ENCODE peak calls at places on chromosomes 6 and 20, in six cellular contexts. R is HCT116, O is K562, A is H1, F is GM23338, Z is breast epithelium. L is an unnamed sample.

GRCh38 chr6:140441256-140441655 is 1066.8 kb upstream of the CITED2 start:
- DNase-seq in A (peak), Z (peak), R (no peak), F (peak), O (no peak), L (peak)

GRCh38 chr20:39910536-39910935 is 778.5 kb downstream of the MAFB start:
- DNase-seq in R (no peak), A (no peak), F (no peak), O (no peak), Z (peak), L (peak)

GRCh38 chr6:148265058-148265457 is 77.6 kb upstream of the SASH1 start:
- DNase-seq in Z (no peak), A (no peak), F (peak), R (no peak), O (no peak), L (no peak)

GRCh38 chr6:6221829-6222535 is 98.5 kb downstream of the F13A1 start:
- DNase-seq in Z (no peak), R (no peak), F (peak), A (peak), O (peak), L (peak)

GRCh38 chr6:166341915-166342292 is 441 bp downstream of the SFT2D1 start:
- DNase-seq in Z (no peak), F (peak), O (no peak), A (no peak), R (no peak), L (no peak)

GRCh38 chr6:83815631-83816030 is 37.5 kb upstream of the RIPPLY2 start:
- DNase-seq in F (no peak), Z (no peak), O (no peak), A (no peak), R (no peak), L (no peak)

GRCh38 chr6:30748301-30748769 is 4.0 kb upstream of the IER3 start:
- DNase-seq in R (no peak), F (no peak), O (no peak), A (no peak), Z (no peak), L (peak)

GRCh38 chr20:59938696-59939051 is 1.4 kb downstream of the PPP1R3D start:
- DNase-seq in O (no peak), Z (no peak), R (no peak), F (no peak), A (no peak), L (peak)

GRCh38 chr6:129105035-129105434 is 222.1 kb downstream of the LAMA2 start:
- DNase-seq in R (no peak), A (no peak), Z (no peak), O (no peak), F (no peak), L (no peak)

GRCh38 chr6:124964764-124965105 is 2.5 kb downstream of the RNF217 start:
- DNase-seq in R (no peak), Z (no peak), A (no peak), O (no peak), F (peak), L (no peak)

GRCh38 chr20:43700627-43701026 is 26.2 kb downstream of the GTSF1L start:
- DNase-seq in Z (no peak), O (no peak), R (no peak), A (no peak), F (no peak), L (no peak)

GRCh38 chr6:159169193-159169555 is at the start of gene FNDC1:
- DNase-seq in A (peak), F (peak), O (peak), Z (no peak), R (no peak), L (peak)

GRCh38 chr6:130359736-130360135 is 6.1 kb upstream of the TMEM200A start:
- DNase-seq in R (no peak), Z (no peak), O (no peak), A (no peak), F (no peak), L (peak)

GRCh38 chr20:50393990-50394561 is 116.1 kb upstream of the PTPN1 start:
- DNase-seq in A (no peak), R (no peak), Z (no peak), F (no peak), O (no peak), L (no peak)

GRCh38 chr20:17228624-17229061 is 1.8 kb downstream of the PCSK2 start:
- DNase-seq in R (no peak), F (peak), Z (no peak), A (peak), O (no peak), L (no peak)

GRCh38 chr6:134295953-134296553 is 21.9 kb downstream of the SGK1 start:
- DNase-seq in R (peak), F (peak), O (peak), Z (no peak), A (no peak), L (no peak)

GRCh38 chr20:1327241-1327653 is 1.7 kb downstream of the SDCBP2 start:
- DNase-seq in R (no peak), O (no peak), Z (peak), F (no peak), A (peak), L (peak)

GRCh38 chr6:160071805-160072687 is 49.6 kb upstream of the SLC22A1 start:
- DNase-seq in Z (no peak), R (no peak), O (no peak), A (peak), F (peak), L (no peak)

GRCh38 chr6:94462231-94462630 is 1042.9 kb upstream of the EPHA7 start:
- DNase-seq in O (no peak), Z (no peak), R (no peak), F (no peak), A (no peak), L (no peak)

GRCh38 chr6:72216222-72217106 is 330.1 kb downstream of the RIMS1 start:
- DNase-seq in A (no peak), F (no peak), O (no peak), R (no peak), Z (peak), L (no peak)

GRCh38 chr20:45105317-45105716 is 4.4 kb upstream of the KCNS1 start:
- DNase-seq in A (no peak), R (no peak), Z (no peak), F (no peak), O (peak), L (no peak)

GRCh38 chr20:32207211-32207625 is 325 bp downstream of the PLAGL2 start:
- DNase-seq in O (no peak), A (no peak), F (peak), R (no peak), Z (no peak), L (no peak)

GRCh38 chr20:62066339-62066982 is 780 bp upstream of the TAF4 start:
- DNase-seq in Z (peak), O (peak), R (no peak), A (peak), F (peak), L (peak)

GRCh38 chr6:33761922-33762629 is 15.4 kb upstream of the IP6K3 start:
- DNase-seq in R (no peak), F (peak), O (peak), Z (peak), A (peak), L (peak)

GRCh38 chr6:81895511-81896185 is 143.2 kb upstream of the TENT5A start:
- DNase-seq in F (no peak), O (no peak), R (no peak), A (no peak), Z (no peak), L (no peak)

GRCh38 chr20:56985286-56985685 is 281.2 kb downstream of the BMP7 start:
- DNase-seq in F (no peak), R (no peak), A (no peak), Z (no peak), O (no peak), L (no peak)

GRCh38 chr6:15763827-15764226 is 101.0 kb upstream of the DTNBP1 start:
- DNase-seq in O (no peak), A (no peak), F (peak), Z (no peak), R (peak), L (peak)

GRCh38 chr6:146498309-146498708 is 45.3 kb upstream of the RAB32 start:
- DNase-seq in Z (no peak), F (no peak), A (no peak), R (no peak), O (no peak), L (no peak)

GRCh38 chr6:79647756-79648155 is 16.6 kb downstream of the SH3BGRL2 start:
- DNase-seq in A (no peak), Z (no peak), F (no peak), R (no peak), O (no peak), L (no peak)

GRCh38 chr6:151209071-151209831 is 30.5 kb upstream of the AKAP12 start:
- DNase-seq in F (no peak), Z (no peak), A (no peak), O (no peak), R (peak), L (no peak)

GRCh38 chr20:45436732-45437485 is 21.0 kb downstream of the PIGT start:
- DNase-seq in R (peak), O (peak), A (peak), Z (peak), F (peak), L (peak)

GRCh38 chr6:45541934-45542333 is 164.2 kb upstream of the SUPT3H start:
- DNase-seq in R (no peak), Z (no peak), A (no peak), O (no peak), F (no peak), L (no peak)
- TF ChIP-seq POLR2AphosphoS5 in R (no peak), Z (no peak), A (no peak), O (no peak), F (no peak), L (no peak)

GRCh38 chr20:47317127-47317895 is 39.2 kb downstream of the ZMYND8 start:
- DNase-seq in R (peak), Z (peak), A (no peak), O (peak), F (peak), L (peak)
- TF ChIP-seq POLR2AphosphoS5 in R (peak), Z (peak), A (peak), O (peak), F (no peak), L (peak)

DNA sequence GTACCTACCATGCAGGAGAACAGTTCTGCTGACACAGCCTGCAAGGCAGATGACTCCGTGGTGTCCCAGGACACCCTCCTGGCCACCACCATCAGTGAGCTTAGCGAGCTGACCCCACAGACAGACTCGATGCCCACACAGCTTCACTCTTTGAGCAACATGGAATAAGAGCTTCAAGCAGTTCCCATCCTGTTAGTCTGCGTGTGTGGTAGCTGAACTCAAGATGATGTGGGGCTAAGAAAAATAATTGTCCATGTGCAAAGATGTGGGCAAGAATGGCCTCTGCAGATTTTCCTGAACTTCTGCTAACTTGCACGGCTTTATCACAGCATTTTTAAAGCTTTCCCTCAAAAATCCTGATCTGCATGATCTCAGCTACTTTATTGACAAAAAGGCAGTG is 8.3 kb downstream of the GZF1 start:
- DNase-seq in R (no peak), Z (no peak), A (no peak), F (no peak), O (no peak), L (no peak)
- TF ChIP-seq POLR2AphosphoS5 in R (no peak), Z (no peak), A (no peak), F (no peak), O (no peak), L (no peak)

DNA sequence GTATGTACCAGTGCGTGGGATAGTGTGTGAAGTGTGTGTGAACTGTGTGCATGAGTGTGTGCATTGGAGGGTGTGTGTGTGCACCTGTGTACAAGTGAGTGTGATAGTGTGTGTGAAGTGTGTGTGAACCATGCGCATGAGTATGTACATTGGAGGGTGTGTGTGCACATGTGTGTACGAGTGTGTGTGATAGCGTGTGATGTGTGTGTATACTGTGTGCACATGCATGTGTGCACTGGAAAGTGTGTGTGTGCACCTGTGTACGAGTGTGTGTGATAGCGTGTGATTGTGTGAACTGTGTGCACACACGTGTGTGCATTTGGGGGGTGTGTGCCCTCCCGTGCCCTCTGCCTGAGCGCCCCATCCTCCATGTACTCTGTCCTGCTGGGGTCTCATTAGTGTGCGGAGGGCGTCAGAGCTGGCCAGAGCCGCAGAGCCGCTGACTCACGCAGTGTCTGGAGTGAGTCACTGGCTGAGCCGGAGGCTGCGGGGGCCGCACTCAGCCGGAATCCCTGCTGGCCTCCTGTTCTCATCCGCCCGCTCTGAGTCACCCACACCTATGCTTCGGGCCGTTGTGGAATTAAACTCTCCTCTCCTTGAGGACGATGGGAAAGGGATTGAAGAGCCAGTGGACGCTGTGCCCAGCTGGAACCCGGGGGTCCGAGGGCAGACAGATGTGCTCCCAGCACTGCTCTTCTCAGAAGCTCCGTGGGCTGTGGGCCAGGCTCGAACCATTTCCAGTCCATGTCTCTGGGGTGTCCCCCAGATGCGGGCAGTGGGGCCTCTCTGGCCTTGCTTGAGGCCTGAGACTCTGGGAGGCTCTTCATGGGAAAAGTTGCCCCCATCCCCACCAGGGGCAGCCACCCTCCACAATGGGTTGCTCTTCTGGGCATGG is 27.3 kb upstream of the STX16 start:
- DNase-seq in R (peak), Z (peak), A (no peak), F (no peak), O (peak), L (peak)
- TF ChIP-seq POLR2AphosphoS5 in R (peak), Z (no peak), A (no peak), F (no peak), O (no peak), L (no peak)

GRCh38 chr6:107491791-107492674 is 2.1 kb downstream of the SOBP start:
- DNase-seq in O (no peak), F (no peak), Z (peak), R (no peak), A (no peak), L (no peak)

GRCh38 chr6:107496892-107497684 is 7.2 kb downstream of the SOBP start:
- DNase-seq in O (no peak), R (no peak), F (no peak), Z (no peak), A (no peak), L (no peak)

GRCh38 chr6:107496041-107496440 is 6.1 kb downstream of the SOBP start:
- DNase-seq in Z (no peak), F (no peak), O (no peak), A (no peak), R (no peak), L (no peak)

GRCh38 chr6:107493158-107494057 is 3.5 kb downstream of the SOBP start:
- DNase-seq in A (no peak), O (no peak), F (peak), Z (no peak), R (no peak), L (no peak)

DNA sequence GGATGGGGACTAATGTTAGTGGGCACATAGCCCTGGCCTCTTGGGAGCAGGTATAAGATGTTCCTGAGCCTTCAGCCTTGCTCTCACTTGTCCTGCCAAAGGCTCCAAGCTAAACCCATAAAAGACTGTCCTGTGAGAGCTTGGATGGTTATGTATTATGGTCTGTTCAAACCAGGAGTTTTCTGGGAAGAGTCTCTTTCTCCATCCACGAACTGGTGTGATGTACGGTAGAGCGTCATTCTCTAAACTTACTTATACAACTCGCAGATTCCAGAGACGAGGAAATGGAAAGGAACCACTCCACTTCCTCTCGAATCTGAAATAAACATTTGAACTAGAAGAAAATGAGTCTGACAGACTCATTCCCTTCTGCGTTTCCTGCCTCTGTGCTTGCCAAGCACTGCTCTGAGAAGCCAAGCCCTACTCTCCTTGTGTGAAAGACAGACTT is 5.3 kb downstream of the SOBP start:
- DNase-seq in R (no peak), O (no peak), A (no peak), Z (no peak), F (no peak), L (no peak)
- TF ChIP-seq POLR2AphosphoS5 in R (no peak), O (no peak), A (no peak), Z (no peak), F (no peak), L (no peak)